ENCODE peak calls at places on chromosomes 2 and 18, in seven cellular contexts. T, Y, C, P, E, F and B are unnamed samples. For H3K36me3, the result is how much of the 10 kb centered on the place peaks cover.

GRCh38 chr2:180644709-180645108 is 335.7 kb upstream of the UBE2E3 start:
- DNase-seq in T (no peak), Y (no peak), C (no peak), P (no peak), E (no peak), F (no peak), B (no peak)

GRCh38 chr2:27445155-27445554 is 3.0 kb downstream of the KRTCAP3 start:
- DNase-seq in T (no peak), Y (no peak), C (no peak), P (no peak), E (no peak), F (no peak), B (no peak)

GRCh38 chr2:54407693-54408092 is 48.4 kb upstream of the SPTBN1 start:
- DNase-seq in T (no peak), Y (no peak), C (no peak), P (no peak), E (no peak), F (no peak), B (no peak)

GRCh38 chr2:179805001-179805400 is 56.4 kb downstream of the ZNF385B start:
- DNase-seq in T (no peak), Y (no peak), C (no peak), P (no peak), E (no peak), F (no peak), B (no peak)

GRCh38 chr2:102278720-102279390 is 32.5 kb upstream of the IL1RL1 start:
- DNase-seq in T (no peak), Y (no peak), C (no peak), P (no peak), E (no peak), F (no peak), B (no peak)

GRCh38 chr2:191929288-191929687 is 82.4 kb upstream of the CAVIN2 start:
- DNase-seq in T (no peak), Y (no peak), C (no peak), P (no peak), E (no peak), F (no peak), B (no peak)

GRCh38 chr2:150526827-150527226 is 39.4 kb upstream of the RND3 start:
- DNase-seq in T (peak), Y (no peak), C (peak), P (no peak), E (no peak), F (peak), B (peak)

GRCh38 chr18:68699043-68699442 is 15.9 kb downstream of the TMX3 start:
- DNase-seq in T (no peak), Y (no peak), C (no peak), P (no peak), E (no peak), F (no peak), B (no peak)

GRCh38 chr2:212157011-212157410 is 381.6 kb downstream of the ERBB4 start:
- DNase-seq in T (no peak), Y (no peak), C (no peak), P (no peak), E (no peak), F (no peak), B (no peak)

GRCh38 chr2:138124521-138124920 is 160.2 kb downstream of the HNMT start:
- DNase-seq in T (no peak), Y (no peak), C (no peak), P (no peak), E (no peak), F (no peak), B (no peak)

GRCh38 chr18:21735452-21736015 is 5.1 kb upstream of the MIB1 start:
- DNase-seq in T (no peak), Y (no peak), C (peak), P (peak), E (no peak), F (peak), B (no peak)

GRCh38 chr2:151776367-151776766 is 42.1 kb upstream of the NEB start:
- DNase-seq in T (no peak), Y (no peak), C (no peak), P (peak), E (no peak), F (no peak), B (no peak)

GRCh38 chr18:53375641-53376040 is 848.8 kb downstream of the MBD2 start:
- DNase-seq in T (no peak), Y (no peak), C (no peak), P (no peak), E (no peak), F (peak), B (no peak)

GRCh38 chr2:69789129-69789528 is 40.3 kb upstream of the GMCL1 start:
- DNase-seq in T (no peak), Y (no peak), C (peak), P (no peak), E (no peak), F (peak), B (no peak)

GRCh38 chr2:44170337-44170736 is 1.7 kb downstream of the PPM1B start:
- DNase-seq in T (no peak), Y (no peak), C (peak), P (no peak), E (no peak), F (no peak), B (no peak)

GRCh38 chr18:66136039-66136438 is 385.2 kb downstream of the CDH7 start:
- DNase-seq in T (no peak), Y (no peak), C (no peak), P (no peak), E (no peak), F (peak), B (no peak)

GRCh38 chr2:106143495-106144215 is 50.4 kb downstream of the UXS1 start:
- DNase-seq in T (no peak), Y (no peak), C (no peak), P (no peak), E (no peak), F (peak), B (no peak)

GRCh38 chr2:186456941-186457340 is 29.1 kb upstream of the ZC3H15 start:
- DNase-seq in T (no peak), Y (no peak), C (no peak), P (no peak), E (no peak), F (no peak), B (no peak)

GRCh38 chr2:84701880-84702279 is 179.0 kb downstream of the TRABD2A start:
- DNase-seq in T (no peak), Y (no peak), C (no peak), P (no peak), E (no peak), F (no peak), B (no peak)

GRCh38 chr2:160384791-160385190 is 108.8 kb downstream of the RBMS1 start:
- DNase-seq in T (no peak), Y (no peak), C (no peak), P (no peak), E (no peak), F (no peak), B (no peak)

GRCh38 chr18:26103579-26103978 is 13.2 kb upstream of the SS18 start:
- DNase-seq in T (peak), Y (no peak), C (peak), P (peak), E (peak), F (peak), B (no peak)
- TF ChIP-seq REST in T (no peak), Y (no peak), C (no peak), P (no peak), E (no peak), F (no peak), B (no peak)

GRCh38 chr18:51192026-51192425 is 5.5 kb downstream of the MEX3C start:
- DNase-seq in T (no peak), Y (no peak), C (no peak), P (no peak), E (no peak), F (no peak), B (no peak)
- H3K36me3 ChIP-seq in T (under half), Y (under half), C (under half), P (under half), E (under half), F (under half), B (under half)

DNA sequence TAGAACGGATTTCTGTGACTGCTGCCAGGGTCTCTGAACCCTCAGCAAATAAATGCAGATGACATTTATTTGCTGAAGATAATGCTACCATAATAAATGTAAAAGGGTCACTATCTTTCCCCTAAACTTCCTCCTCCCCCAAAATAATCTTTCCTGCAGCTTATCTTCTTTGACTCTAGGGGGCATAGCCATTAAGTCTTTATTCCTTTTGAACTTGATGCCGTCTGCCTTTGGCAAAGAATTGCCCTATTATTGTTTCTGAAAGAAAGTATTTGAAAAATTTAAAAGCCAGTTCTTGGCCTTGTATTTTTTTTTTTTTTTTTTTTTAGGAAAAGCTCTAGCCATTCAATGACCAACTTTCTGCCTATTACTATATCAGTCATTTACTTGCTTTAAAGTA is 63.5 kb upstream of the ACSL3 start:
- DNase-seq in T (no peak), Y (no peak), C (peak), P (peak), E (peak), F (peak), B (no peak)
- TF ChIP-seq CTCF in T (peak), Y (peak), C (peak), P (no peak), E (peak), F (peak), B (peak)

GRCh38 chr2:136210822-136211221 is 92.9 kb upstream of the CXCR4 start:
- DNase-seq in T (no peak), Y (no peak), C (no peak), P (no peak), E (no peak), F (no peak), B (no peak)
- TF ChIP-seq REST in T (no peak), Y (no peak), C (no peak), P (no peak), E (no peak), F (no peak), B (no peak)

GRCh38 chr2:183608747-183609146 is 484.5 kb downstream of the NUP35 start:
- DNase-seq in T (no peak), Y (no peak), C (no peak), P (no peak), E (no peak), F (peak), B (no peak)
- H3K36me3 ChIP-seq in T (under half), Y (under half), C (under half), P (under half), E (under half), F (under half), B (under half)

GRCh38 chr2:178806543-178806942 is 680 bp downstream of the TTN start:
- DNase-seq in T (no peak), Y (no peak), C (no peak), P (no peak), E (no peak), F (no peak), B (no peak)

GRCh38 chr2:178807227-178808008 is at the start of gene TTN:
- DNase-seq in T (no peak), Y (no peak), C (no peak), P (no peak), E (no peak), F (no peak), B (no peak)

GRCh38 chr2:178800510-178800909 is 6.7 kb downstream of the TTN start:
- DNase-seq in T (no peak), Y (no peak), C (no peak), P (no peak), E (no peak), F (no peak), B (no peak)

GRCh38 chr2:178799305-178799704 is 7.9 kb downstream of the TTN start:
- DNase-seq in T (no peak), Y (no peak), C (no peak), P (no peak), E (no peak), F (no peak), B (no peak)

DNA sequence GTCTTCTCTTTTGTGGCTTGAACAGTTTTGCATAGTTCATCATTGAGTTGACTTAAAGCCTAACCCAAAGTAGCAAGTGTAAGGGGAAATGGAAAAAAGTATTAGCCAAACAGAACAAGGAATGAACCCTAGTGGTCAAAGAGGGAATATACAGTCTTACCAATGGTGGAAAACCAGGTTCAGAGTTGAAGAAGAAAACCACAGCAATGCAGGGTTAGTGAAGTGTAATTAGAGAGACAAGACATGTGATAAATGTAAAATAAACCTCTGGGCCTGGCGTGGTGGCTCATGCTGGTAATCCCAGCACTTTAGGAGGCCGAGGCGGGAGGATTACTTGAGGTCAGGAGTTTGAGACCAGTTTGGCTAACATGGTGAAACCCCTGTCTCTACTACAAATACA is 2.4 kb downstream of the TTN start:
- DNase-seq in T (peak), Y (no peak), C (peak), P (peak), E (peak), F (peak), B (no peak)
- TF ChIP-seq CTCF in T (peak), Y (peak), C (peak), P (peak), E (peak), F (peak), B (peak)

GRCh38 chr2:19003554-19003953 is 354.9 kb downstream of the OSR1 start:
- DNase-seq in T (no peak), Y (no peak), C (no peak), P (no peak), E (no peak), F (no peak), B (no peak)

GRCh38 chr2:19009510-19009909 is 348.9 kb downstream of the OSR1 start:
- DNase-seq in T (no peak), Y (no peak), C (no peak), P (no peak), E (no peak), F (no peak), B (no peak)
- TF ChIP-seq REST in T (no peak), Y (no peak), C (no peak), P (no peak), E (no peak), F (no peak), B (no peak)

DNA sequence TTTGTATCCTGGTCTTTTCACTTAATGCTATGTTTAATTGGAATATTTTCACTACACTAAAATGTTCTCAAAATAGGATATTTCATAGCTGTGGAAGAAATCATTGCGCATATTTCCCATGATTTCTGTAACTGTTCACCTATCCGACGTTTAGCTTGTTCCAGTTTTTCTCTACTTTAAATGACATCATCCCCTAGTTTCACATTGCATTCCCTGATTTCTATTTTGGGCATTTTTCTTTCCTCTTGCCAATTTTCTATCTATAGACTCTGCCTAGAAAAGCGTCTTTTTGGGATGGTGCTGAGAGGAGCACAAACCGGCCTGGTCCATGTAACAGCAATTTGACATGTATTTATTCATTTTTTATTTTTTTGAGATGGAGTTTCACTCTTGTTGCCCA is 163.4 kb downstream of the SH3RF3 start:
- DNase-seq in T (no peak), Y (no peak), C (no peak), P (no peak), E (no peak), F (no peak), B (no peak)
- H3K36me3 ChIP-seq in T (under half), Y (under half), C (under half), P (under half), E (under half), F (under half), B (under half)